ENCODE peak calls at places on chromosome 3, in five cellular contexts. W, S, V, N and J are unnamed samples.

GRCh38 chr3:48634661-48635221 is 520 bp downstream of the SLC26A6 start:
- DNase-seq in N (peak), W (peak), V (peak), S (peak), J (peak)

GRCh38 chr3:134610455-134611385 is 40.1 kb downstream of the KY start:
- DNase-seq in N (no peak), V (no peak), W (no peak), S (no peak), J (no peak)

GRCh38 chr3:17257269-17257668 is 372.5 kb downstream of the PLCL2 start:
- DNase-seq in N (no peak), V (no peak), S (no peak), W (no peak), J (no peak)

GRCh38 chr3:125039897-125040175 is 16.0 kb downstream of the HEG1 start:
- DNase-seq in W (no peak), V (no peak), N (no peak), S (no peak), J (no peak)

GRCh38 chr3:131977363-131977762 is 57.5 kb downstream of the CPNE4 start:
- DNase-seq in S (no peak), W (no peak), N (no peak), V (no peak), J (no peak)

GRCh38 chr3:171614318-171614967 is 154.2 kb upstream of the TNIK start:
- DNase-seq in S (no peak), N (no peak), V (peak), W (peak), J (peak)

GRCh38 chr3:129419476-129419875 is 9.0 kb downstream of the EFCAB12 start:
- DNase-seq in N (no peak), V (no peak), S (no peak), W (no peak), J (no peak)

GRCh38 chr3:123409443-123410148 is 39.3 kb downstream of the ADCY5 start:
- DNase-seq in S (no peak), N (no peak), V (peak), W (no peak), J (peak)

GRCh38 chr3:125110016-125110875 is 54.4 kb upstream of the HEG1 start:
- DNase-seq in S (peak), W (peak), N (no peak), V (no peak), J (no peak)

GRCh38 chr3:126523745-126524428 is at the start of gene CHST13:
- DNase-seq in W (peak), N (peak), V (peak), S (peak), J (peak)

GRCh38 chr3:94423566-94423965 is 360.7 kb downstream of the NSUN3 start:
- DNase-seq in N (no peak), W (peak), V (no peak), S (peak), J (no peak)

GRCh38 chr3:37899101-37899707 is 37.5 kb downstream of the CTDSPL start:
- DNase-seq in V (no peak), S (no peak), N (no peak), W (no peak), J (no peak)

GRCh38 chr3:49617390-49618013 is 56.6 kb upstream of the APEH start:
- DNase-seq in V (no peak), N (no peak), W (no peak), S (no peak), J (no peak)

GRCh38 chr3:150965436-150965835 is 7.1 kb downstream of the CLRN1 start:
- DNase-seq in N (no peak), W (no peak), V (no peak), S (no peak), J (no peak)

GRCh38 chr3:63967675-63968611 is 55.4 kb downstream of the PSMD6 start:
- DNase-seq in S (peak), N (peak), V (no peak), W (peak), J (no peak)

GRCh38 chr3:60079076-60079475 is 1029.3 kb upstream of the CFAP20DC start:
- DNase-seq in V (no peak), W (no peak), S (no peak), N (no peak), J (no peak)

GRCh38 chr3:104878395-104878794 is 488.3 kb upstream of the ALCAM start:
- DNase-seq in V (no peak), N (no peak), S (peak), W (no peak), J (no peak)